ENCODE peak calls at places on chromosomes 1 and 21, in four cellular contexts. R is WTC11, P is HepG2, L is GM12878. B is an unnamed sample.

GRCh38 chr1:28926629-28927441 is 12.5 kb downstream of the EPB41 start:
- DNase-seq in L (peak), R (no peak), P (peak), B (peak)

GRCh38 chr1:232902766-232903357 is 47.5 kb upstream of the NTPCR start:
- DNase-seq in L (no peak), P (no peak), R (no peak), B (no peak)

GRCh38 chr1:15934211-15935055 is 41.5 kb downstream of the ZBTB17 start:
- DNase-seq in L (no peak), P (no peak), R (no peak), B (no peak)

GRCh38 chr1:57146100-57146499 is 180.3 kb upstream of the C8B start:
- DNase-seq in P (no peak), L (no peak), R (no peak), B (no peak)

GRCh38 chr1:52915855-52916220 is 5.7 kb downstream of the ECHDC2 start:
- DNase-seq in L (no peak), P (no peak), R (no peak), B (no peak)

GRCh38 chr1:12603224-12603623 is 14.8 kb downstream of the DHRS3 start:
- DNase-seq in R (no peak), L (no peak), P (no peak), B (no peak)

GRCh38 chr1:11484321-11484655 is 5.3 kb downstream of the DISP3 start:
- DNase-seq in L (no peak), P (no peak), R (no peak), B (no peak)

GRCh38 chr1:46172321-46172720 is 2.6 kb upstream of the TSPAN1 start:
- DNase-seq in L (no peak), P (no peak), R (no peak), B (no peak)

GRCh38 chr1:89953072-89953626 is 41.8 kb upstream of the ZNF326 start:
- DNase-seq in L (peak), R (peak), P (peak), B (peak)

DNA sequence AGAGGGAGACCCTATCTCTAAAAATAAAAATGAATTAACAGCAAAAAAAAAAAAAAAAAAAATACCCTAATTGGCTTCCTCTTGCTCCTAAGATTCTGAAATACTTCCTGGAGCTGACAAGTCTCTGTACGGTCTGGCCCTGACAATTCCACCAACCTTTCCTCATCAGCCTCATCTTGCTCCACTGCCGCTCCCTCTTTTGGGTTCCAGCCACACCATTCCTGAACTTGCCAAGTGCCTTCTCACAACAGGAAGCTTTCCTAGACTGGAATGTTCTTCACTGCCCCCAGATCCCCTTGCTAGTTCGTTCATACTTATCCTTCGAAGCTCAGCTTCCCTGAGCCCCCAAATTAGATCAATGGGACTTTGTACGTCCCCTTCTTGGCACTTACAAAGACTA is 37.0 kb downstream of the AKNAD1 start:
- DNase-seq in R (no peak), P (no peak), L (no peak), B (no peak)
- TF ChIP-seq CBFB in R (no peak), P (no peak), L (no peak), B (no peak)

GRCh38 chr1:162977944-162978568 is 91.1 kb upstream of the RGS4 start:
- DNase-seq in R (no peak), L (no peak), P (no peak), B (no peak)
- TF ChIP-seq CBFB in R (no peak), L (no peak), P (no peak), B (no peak)

GRCh38 chr1:183544598-183545297 is 45.5 kb downstream of the NCF2 start:
- DNase-seq in R (no peak), P (no peak), L (no peak), B (no peak)

GRCh38 chr1:183546427-183546826 is 43.8 kb downstream of the NCF2 start:
- DNase-seq in R (no peak), L (no peak), P (no peak), B (no peak)

GRCh38 chr1:183548136-183548535 is 42.1 kb downstream of the NCF2 start:
- DNase-seq in R (no peak), P (no peak), L (no peak), B (no peak)

GRCh38 chr1:183543619-183544204 is 46.5 kb downstream of the NCF2 start:
- DNase-seq in L (peak), R (no peak), P (peak), B (peak)
- TF ChIP-seq CBFB in L (no peak), R (no peak), P (no peak), B (no peak)

GRCh38 chr1:22694172-22694571 is 16.5 kb upstream of the EPHB2 start:
- DNase-seq in L (no peak), P (no peak), R (no peak), B (no peak)

GRCh38 chr1:22687191-22687590 is 23.4 kb upstream of the EPHB2 start:
- DNase-seq in L (no peak), R (no peak), P (no peak), B (no peak)

GRCh38 chr1:22691354-22691753 is 19.3 kb upstream of the EPHB2 start:
- DNase-seq in L (no peak), R (no peak), P (no peak), B (no peak)

GRCh38 chr1:22685675-22686074 is 25.0 kb upstream of the EPHB2 start:
- DNase-seq in L (no peak), R (no peak), P (no peak), B (no peak)

GRCh38 chr1:22689505-22689904 is 21.1 kb upstream of the EPHB2 start:
- DNase-seq in L (no peak), R (no peak), P (peak), B (no peak)
- TF ChIP-seq CBFB in L (no peak), R (no peak), P (no peak), B (no peak)

DNA sequence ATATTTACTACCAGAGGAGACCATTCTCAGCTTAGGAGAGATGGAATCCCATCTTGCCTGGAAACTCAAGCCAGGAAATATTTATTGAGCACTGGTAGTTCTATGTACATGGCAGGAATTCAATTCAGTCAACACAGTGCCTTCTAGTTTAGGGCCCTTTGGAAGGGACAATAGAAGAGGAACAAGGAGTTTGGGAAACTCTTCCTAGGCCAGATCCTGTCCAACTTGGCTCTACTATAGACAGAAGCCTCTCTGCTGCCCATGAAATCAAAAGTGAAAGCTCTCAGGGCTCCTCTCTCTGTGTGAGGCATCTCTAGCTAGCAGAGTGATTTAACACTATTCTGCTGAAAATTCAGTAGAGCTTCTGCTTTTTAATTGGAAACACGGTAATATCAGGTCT is 244.6 kb upstream of the MAP1LC3C start:
- DNase-seq in R (no peak), L (no peak), P (no peak), B (no peak)
- TF ChIP-seq CBFB in R (no peak), L (no peak), P (no peak), B (no peak)

DNA sequence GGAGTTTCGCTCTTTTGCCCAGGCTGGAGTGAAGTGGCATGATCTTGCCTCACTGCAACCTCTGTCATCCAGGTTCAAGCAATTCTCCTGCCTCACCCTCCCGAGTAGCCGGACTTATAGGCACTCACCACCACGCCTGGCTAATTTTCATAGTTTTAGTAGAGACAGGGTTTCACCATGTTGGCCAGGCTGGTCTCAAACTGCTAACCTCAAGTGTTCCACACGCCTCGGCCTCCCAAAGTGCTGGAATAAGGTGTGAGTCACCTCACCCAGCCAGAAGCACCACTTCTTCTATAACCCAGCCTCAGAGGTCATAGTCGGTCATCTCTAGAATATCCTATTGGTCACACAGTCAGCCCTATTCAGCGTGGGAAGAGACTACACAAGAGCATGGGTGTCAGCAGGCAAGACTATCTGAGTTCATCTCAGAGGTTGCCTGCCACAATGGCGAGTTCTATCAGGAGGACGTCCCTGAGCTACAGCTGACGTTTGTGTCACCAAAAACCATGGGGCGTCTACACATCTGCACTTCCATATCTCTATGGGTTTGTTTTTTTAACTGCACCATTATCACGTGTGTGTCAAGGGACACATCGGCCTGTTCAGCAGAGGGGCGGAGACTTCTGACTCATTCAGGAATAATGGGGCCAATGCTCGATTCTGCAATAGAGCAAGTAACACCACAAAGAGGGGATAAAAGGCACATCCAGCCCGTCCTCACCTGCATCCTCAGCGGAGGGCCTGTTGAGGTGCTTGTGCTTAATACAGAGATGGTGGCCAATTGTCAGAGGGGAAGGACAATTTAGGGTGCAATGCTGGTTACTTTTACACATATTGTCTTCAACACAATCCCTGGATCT is 256.3 kb upstream of the IRF2BP2 start:
- DNase-seq in P (peak), R (no peak), L (no peak), B (peak)
- TF ChIP-seq CBFB in P (no peak), R (no peak), L (no peak), B (no peak)

GRCh38 chr1:41420351-41420750 is 59.1 kb downstream of the FOXO6 start:
- DNase-seq in P (no peak), R (no peak), L (no peak), B (no peak)
- TF ChIP-seq CBFB in P (no peak), R (no peak), L (no peak), B (no peak)

DNA sequence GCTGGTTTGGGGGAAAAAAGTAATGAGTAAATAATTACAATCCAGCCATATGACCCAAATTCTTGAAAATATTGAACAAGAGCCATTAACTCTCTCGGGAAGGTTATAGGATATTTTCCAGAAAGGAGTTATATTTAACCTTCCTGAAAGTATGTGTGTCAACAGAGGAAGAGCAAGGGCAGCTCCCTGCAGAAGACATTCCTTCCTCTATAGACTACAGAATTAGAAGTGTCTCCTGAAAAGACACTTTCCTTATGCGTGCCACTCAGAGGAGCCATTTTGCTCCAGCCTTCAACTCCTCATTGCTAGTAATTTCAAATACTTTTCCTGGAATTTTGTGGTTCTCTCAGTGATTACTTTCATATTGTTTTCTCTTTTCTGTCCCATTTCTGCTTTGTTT is 648.8 kb downstream of the USP25 start:
- DNase-seq in L (no peak), R (no peak), P (no peak), B (no peak)
- TF ChIP-seq CBFB in L (no peak), R (no peak), P (no peak), B (no peak)

DNA sequence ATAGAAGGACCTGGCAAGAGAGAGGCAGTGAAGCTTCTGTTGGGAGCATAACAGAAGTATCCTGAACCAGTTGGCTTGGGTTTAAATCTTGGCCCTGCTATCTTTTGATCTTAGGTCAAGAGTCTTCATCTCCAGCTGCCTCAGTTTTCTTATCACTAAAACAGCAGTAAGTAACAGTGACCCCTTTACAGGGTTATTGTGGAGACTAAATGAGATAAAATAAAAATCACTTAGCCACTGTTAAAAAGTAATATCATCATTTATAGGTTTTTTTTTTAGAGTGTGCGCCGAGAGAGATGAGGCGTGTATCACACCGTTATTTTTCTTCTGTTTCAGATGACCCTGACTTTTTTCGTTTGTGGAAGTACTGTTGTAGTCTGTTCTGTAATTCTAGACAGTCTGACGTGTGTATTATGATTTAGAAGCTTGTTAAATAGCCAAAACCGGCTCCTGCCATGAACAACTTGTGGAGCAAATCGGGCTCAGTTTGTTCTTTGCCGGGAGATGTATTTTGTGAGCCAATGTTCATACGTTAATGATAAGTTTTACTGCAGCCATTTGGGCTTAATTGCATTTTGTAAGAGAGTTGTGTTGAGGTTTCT is 1.2 kb downstream of the THRAP3 start:
- DNase-seq in R (no peak), P (no peak), L (no peak), B (peak)
- TF ChIP-seq CBFB in R (no peak), P (no peak), L (no peak), B (no peak)

B was measured in K562.